ENCODE peak calls at places on chromosomes 7 and 10, in six cellular contexts. One of them, this sample, is unnamed.

GRCh38 chr7:98178762-98179490 is 32.3 kb upstream of the BHLHA15 start:
- DNase-seq in effector memory CD8-positive, alpha-beta T cell: no peak
- DNase-seq in upper lobe of left lung: no peak
- DNase-seq in GM10248: no peak
- DNase-seq in posterior cingulate gyrus: no peak
- DNase-seq in activated CD4-positive, alpha-beta T cell treated with anti-CD3 and anti-CD28 coated beads, Interleukin-2, amount 50 U/mL, for 4 hours: no peak
- DNase-seq in this sample: no peak

GRCh38 chr10:69934768-69935167 is 117.9 kb upstream of the MACROH2A2 start:
- DNase-seq in effector memory CD8-positive, alpha-beta T cell: no peak
- DNase-seq in upper lobe of left lung: no peak
- DNase-seq in GM10248: no peak
- DNase-seq in posterior cingulate gyrus: no peak
- DNase-seq in activated CD4-positive, alpha-beta T cell treated with anti-CD3 and anti-CD28 coated beads, Interleukin-2, amount 50 U/mL, for 4 hours: no peak
- DNase-seq in this sample: no peak

GRCh38 chr7:68192941-68193340 is 1196.3 kb downstream of the TYW1 start:
- DNase-seq in effector memory CD8-positive, alpha-beta T cell: no peak
- DNase-seq in upper lobe of left lung: no peak
- DNase-seq in GM10248: no peak
- DNase-seq in posterior cingulate gyrus: no peak
- DNase-seq in activated CD4-positive, alpha-beta T cell treated with anti-CD3 and anti-CD28 coated beads, Interleukin-2, amount 50 U/mL, for 4 hours: no peak
- DNase-seq in this sample: no peak

GRCh38 chr10:109205929-109206585 is 717.3 kb downstream of the XPNPEP1 start:
- DNase-seq in effector memory CD8-positive, alpha-beta T cell: no peak
- DNase-seq in upper lobe of left lung: no peak
- DNase-seq in GM10248: no peak
- DNase-seq in posterior cingulate gyrus: no peak
- DNase-seq in activated CD4-positive, alpha-beta T cell treated with anti-CD3 and anti-CD28 coated beads, Interleukin-2, amount 50 U/mL, for 4 hours: no peak
- DNase-seq in this sample: no peak

GRCh38 chr10:58701398-58702135 is 188.9 kb downstream of the BICC1 start:
- DNase-seq in effector memory CD8-positive, alpha-beta T cell: no peak
- DNase-seq in upper lobe of left lung: no peak
- DNase-seq in GM10248: no peak
- DNase-seq in posterior cingulate gyrus: no peak
- DNase-seq in activated CD4-positive, alpha-beta T cell treated with anti-CD3 and anti-CD28 coated beads, Interleukin-2, amount 50 U/mL, for 4 hours: no peak
- DNase-seq in this sample: no peak

GRCh38 chr10:127989481-127989964 is 82.6 kb downstream of the PTPRE start:
- DNase-seq in effector memory CD8-positive, alpha-beta T cell: no peak
- DNase-seq in upper lobe of left lung: no peak
- DNase-seq in GM10248: no peak
- DNase-seq in posterior cingulate gyrus: no peak
- DNase-seq in activated CD4-positive, alpha-beta T cell treated with anti-CD3 and anti-CD28 coated beads, Interleukin-2, amount 50 U/mL, for 4 hours: no peak
- DNase-seq in this sample: no peak

GRCh38 chr7:30556854-30557644 is 37.6 kb upstream of the GARS1 start:
- DNase-seq in effector memory CD8-positive, alpha-beta T cell: no peak
- DNase-seq in upper lobe of left lung: no peak
- DNase-seq in GM10248: no peak
- DNase-seq in posterior cingulate gyrus: peak; percentile 56
- DNase-seq in activated CD4-positive, alpha-beta T cell treated with anti-CD3 and anti-CD28 coated beads, Interleukin-2, amount 50 U/mL, for 4 hours: no peak
- DNase-seq in this sample: no peak

GRCh38 chr10:77087406-77087805 is 550.2 kb downstream of the KCNMA1 start:
- DNase-seq in effector memory CD8-positive, alpha-beta T cell: no peak
- DNase-seq in upper lobe of left lung: no peak
- DNase-seq in GM10248: no peak
- DNase-seq in posterior cingulate gyrus: no peak
- DNase-seq in activated CD4-positive, alpha-beta T cell treated with anti-CD3 and anti-CD28 coated beads, Interleukin-2, amount 50 U/mL, for 4 hours: no peak
- DNase-seq in this sample: no peak

GRCh38 chr7:115676707-115677106 is 353.9 kb downstream of the TFEC start:
- DNase-seq in effector memory CD8-positive, alpha-beta T cell: no peak
- DNase-seq in upper lobe of left lung: no peak
- DNase-seq in GM10248: no peak
- DNase-seq in posterior cingulate gyrus: no peak
- DNase-seq in activated CD4-positive, alpha-beta T cell treated with anti-CD3 and anti-CD28 coated beads, Interleukin-2, amount 50 U/mL, for 4 hours: no peak
- DNase-seq in this sample: no peak

GRCh38 chr7:85103962-85104361 is 82.9 kb downstream of the SEMA3D start:
- DNase-seq in effector memory CD8-positive, alpha-beta T cell: no peak
- DNase-seq in upper lobe of left lung: no peak
- DNase-seq in GM10248: no peak
- DNase-seq in posterior cingulate gyrus: no peak
- DNase-seq in activated CD4-positive, alpha-beta T cell treated with anti-CD3 and anti-CD28 coated beads, Interleukin-2, amount 50 U/mL, for 4 hours: no peak
- DNase-seq in this sample: no peak

GRCh38 chr7:6026011-6026819 is 5.0 kb upstream of the ANKRD61 start:
- DNase-seq in effector memory CD8-positive, alpha-beta T cell: peak; percentile 63
- DNase-seq in upper lobe of left lung: peak; percentile 82
- DNase-seq in GM10248: peak; percentile 70
- DNase-seq in posterior cingulate gyrus: no peak
- DNase-seq in activated CD4-positive, alpha-beta T cell treated with anti-CD3 and anti-CD28 coated beads, Interleukin-2, amount 50 U/mL, for 4 hours: peak; percentile 52
- DNase-seq in this sample: peak; percentile 66

GRCh38 chr7:129343099-129343700 is 91.0 kb upstream of the STRIP2 start:
- DNase-seq in effector memory CD8-positive, alpha-beta T cell: peak; percentile 19
- DNase-seq in upper lobe of left lung: no peak
- DNase-seq in GM10248: peak; percentile 44
- DNase-seq in posterior cingulate gyrus: no peak
- DNase-seq in activated CD4-positive, alpha-beta T cell treated with anti-CD3 and anti-CD28 coated beads, Interleukin-2, amount 50 U/mL, for 4 hours: no peak
- DNase-seq in this sample: peak; percentile 17

GRCh38 chr10:78543026-78543748 is 509.5 kb downstream of the RPS24 start:
- DNase-seq in effector memory CD8-positive, alpha-beta T cell: no peak
- DNase-seq in upper lobe of left lung: no peak
- DNase-seq in GM10248: no peak
- DNase-seq in posterior cingulate gyrus: no peak
- DNase-seq in activated CD4-positive, alpha-beta T cell treated with anti-CD3 and anti-CD28 coated beads, Interleukin-2, amount 50 U/mL, for 4 hours: no peak
- DNase-seq in this sample: no peak

GRCh38 chr10:25263931-25264330 is 89.1 kb downstream of the GPR158 start:
- DNase-seq in effector memory CD8-positive, alpha-beta T cell: no peak
- DNase-seq in upper lobe of left lung: no peak
- DNase-seq in GM10248: no peak
- DNase-seq in posterior cingulate gyrus: no peak
- DNase-seq in activated CD4-positive, alpha-beta T cell treated with anti-CD3 and anti-CD28 coated beads, Interleukin-2, amount 50 U/mL, for 4 hours: no peak
- DNase-seq in this sample: no peak

GRCh38 chr10:113646337-113647201 is 17.3 kb downstream of the NRAP start:
- DNase-seq in effector memory CD8-positive, alpha-beta T cell: no peak
- DNase-seq in upper lobe of left lung: no peak
- DNase-seq in GM10248: no peak
- DNase-seq in posterior cingulate gyrus: peak; percentile 17
- DNase-seq in activated CD4-positive, alpha-beta T cell treated with anti-CD3 and anti-CD28 coated beads, Interleukin-2, amount 50 U/mL, for 4 hours: no peak
- DNase-seq in this sample: no peak

GRCh38 chr7:22193361-22194016 is 163.5 kb downstream of the RAPGEF5 start:
- DNase-seq in effector memory CD8-positive, alpha-beta T cell: no peak
- DNase-seq in upper lobe of left lung: no peak
- DNase-seq in GM10248: no peak
- DNase-seq in posterior cingulate gyrus: peak; percentile 64
- DNase-seq in activated CD4-positive, alpha-beta T cell treated with anti-CD3 and anti-CD28 coated beads, Interleukin-2, amount 50 U/mL, for 4 hours: no peak
- DNase-seq in this sample: no peak

GRCh38 chr10:60387531-60387930 is 2.1 kb downstream of the ANK3 start:
- DNase-seq in effector memory CD8-positive, alpha-beta T cell: no peak
- DNase-seq in upper lobe of left lung: no peak
- DNase-seq in GM10248: no peak
- DNase-seq in posterior cingulate gyrus: no peak
- DNase-seq in activated CD4-positive, alpha-beta T cell treated with anti-CD3 and anti-CD28 coated beads, Interleukin-2, amount 50 U/mL, for 4 hours: no peak
- DNase-seq in this sample: no peak

GRCh38 chr7:116315293-116315692 is 105.0 kb downstream of the TES start:
- DNase-seq in effector memory CD8-positive, alpha-beta T cell: no peak
- DNase-seq in upper lobe of left lung: no peak
- DNase-seq in GM10248: no peak
- DNase-seq in posterior cingulate gyrus: no peak
- DNase-seq in activated CD4-positive, alpha-beta T cell treated with anti-CD3 and anti-CD28 coated beads, Interleukin-2, amount 50 U/mL, for 4 hours: no peak
- DNase-seq in this sample: no peak

GRCh38 chr10:8043569-8044306 is 10.8 kb upstream of the GATA3 start:
- DNase-seq in effector memory CD8-positive, alpha-beta T cell: no peak
- DNase-seq in upper lobe of left lung: no peak
- DNase-seq in GM10248: no peak
- DNase-seq in posterior cingulate gyrus: no peak
- DNase-seq in activated CD4-positive, alpha-beta T cell treated with anti-CD3 and anti-CD28 coated beads, Interleukin-2, amount 50 U/mL, for 4 hours: no peak
- DNase-seq in this sample: no peak

GRCh38 chr7:15938153-15938552 is 251.7 kb upstream of the MEOX2 start:
- DNase-seq in effector memory CD8-positive, alpha-beta T cell: no peak
- DNase-seq in upper lobe of left lung: no peak
- DNase-seq in GM10248: no peak
- DNase-seq in posterior cingulate gyrus: no peak
- DNase-seq in activated CD4-positive, alpha-beta T cell treated with anti-CD3 and anti-CD28 coated beads, Interleukin-2, amount 50 U/mL, for 4 hours: no peak
- DNase-seq in this sample: peak; percentile 9

GRCh38 chr7:149869291-149869650 is 4.5 kb upstream of the ATP6V0E2 start:
- DNase-seq in effector memory CD8-positive, alpha-beta T cell: no peak
- DNase-seq in upper lobe of left lung: no peak
- DNase-seq in GM10248: no peak
- DNase-seq in posterior cingulate gyrus: no peak
- DNase-seq in activated CD4-positive, alpha-beta T cell treated with anti-CD3 and anti-CD28 coated beads, Interleukin-2, amount 50 U/mL, for 4 hours: no peak
- DNase-seq in this sample: no peak

GRCh38 chr10:98339790-98340189 is 71.8 kb upstream of the LOXL4 start:
- DNase-seq in effector memory CD8-positive, alpha-beta T cell: peak; percentile 27
- DNase-seq in upper lobe of left lung: no peak
- DNase-seq in GM10248: no peak
- DNase-seq in posterior cingulate gyrus: no peak
- DNase-seq in activated CD4-positive, alpha-beta T cell treated with anti-CD3 and anti-CD28 coated beads, Interleukin-2, amount 50 U/mL, for 4 hours: no peak
- DNase-seq in this sample: peak; percentile 10

GRCh38 chr7:118305686-118306085 is 81.2 kb downstream of the ANKRD7 start:
- DNase-seq in effector memory CD8-positive, alpha-beta T cell: no peak
- DNase-seq in upper lobe of left lung: no peak
- DNase-seq in GM10248: no peak
- DNase-seq in posterior cingulate gyrus: no peak
- DNase-seq in activated CD4-positive, alpha-beta T cell treated with anti-CD3 and anti-CD28 coated beads, Interleukin-2, amount 50 U/mL, for 4 hours: no peak
- DNase-seq in this sample: no peak

GRCh38 chr7:19117081-19117869 is at the start of gene TWIST1:
- DNase-seq in effector memory CD8-positive, alpha-beta T cell: no peak
- DNase-seq in upper lobe of left lung: no peak
- DNase-seq in GM10248: peak; percentile 43
- DNase-seq in posterior cingulate gyrus: no peak
- DNase-seq in activated CD4-positive, alpha-beta T cell treated with anti-CD3 and anti-CD28 coated beads, Interleukin-2, amount 50 U/mL, for 4 hours: no peak
- DNase-seq in this sample: no peak

GRCh38 chr10:56139405-56139804 is 221.7 kb downstream of the ZWINT start:
- DNase-seq in effector memory CD8-positive, alpha-beta T cell: no peak
- DNase-seq in upper lobe of left lung: no peak
- DNase-seq in GM10248: no peak
- DNase-seq in posterior cingulate gyrus: no peak
- DNase-seq in activated CD4-positive, alpha-beta T cell treated with anti-CD3 and anti-CD28 coated beads, Interleukin-2, amount 50 U/mL, for 4 hours: no peak
- DNase-seq in this sample: no peak

GRCh38 chr10:77269163-77269562 is 368.4 kb downstream of the KCNMA1 start:
- DNase-seq in effector memory CD8-positive, alpha-beta T cell: no peak
- DNase-seq in upper lobe of left lung: no peak
- DNase-seq in GM10248: no peak
- DNase-seq in posterior cingulate gyrus: no peak
- DNase-seq in activated CD4-positive, alpha-beta T cell treated with anti-CD3 and anti-CD28 coated beads, Interleukin-2, amount 50 U/mL, for 4 hours: no peak
- DNase-seq in this sample: no peak

GRCh38 chr7:375491-375821 is 85.5 kb downstream of the FOXL3 start:
- DNase-seq in effector memory CD8-positive, alpha-beta T cell: no peak
- DNase-seq in upper lobe of left lung: peak; percentile 9
- DNase-seq in GM10248: no peak
- DNase-seq in posterior cingulate gyrus: peak; percentile 3
- DNase-seq in activated CD4-positive, alpha-beta T cell treated with anti-CD3 and anti-CD28 coated beads, Interleukin-2, amount 50 U/mL, for 4 hours: no peak
- DNase-seq in this sample: peak; percentile 27

GRCh38 chr10:25627606-25628005 is 306.4 kb upstream of the MYO3A start:
- DNase-seq in effector memory CD8-positive, alpha-beta T cell: no peak
- DNase-seq in upper lobe of left lung: no peak
- DNase-seq in GM10248: no peak
- DNase-seq in posterior cingulate gyrus: no peak
- DNase-seq in activated CD4-positive, alpha-beta T cell treated with anti-CD3 and anti-CD28 coated beads, Interleukin-2, amount 50 U/mL, for 4 hours: no peak
- DNase-seq in this sample: no peak

GRCh38 chr7:140229591-140230516 is 53.1 kb upstream of the KDM7A start:
- DNase-seq in effector memory CD8-positive, alpha-beta T cell: peak; percentile 60
- DNase-seq in upper lobe of left lung: peak; percentile 51
- DNase-seq in GM10248: peak; percentile 50
- DNase-seq in posterior cingulate gyrus: no peak
- DNase-seq in activated CD4-positive, alpha-beta T cell treated with anti-CD3 and anti-CD28 coated beads, Interleukin-2, amount 50 U/mL, for 4 hours: peak; percentile 52
- DNase-seq in this sample: peak; percentile 86

GRCh38 chr10:35640474-35640873 is 1.6 kb downstream of the FZD8 start:
- DNase-seq in effector memory CD8-positive, alpha-beta T cell: no peak
- DNase-seq in upper lobe of left lung: peak; percentile 76
- DNase-seq in GM10248: peak; percentile 68
- DNase-seq in posterior cingulate gyrus: peak; percentile 46
- DNase-seq in activated CD4-positive, alpha-beta T cell treated with anti-CD3 and anti-CD28 coated beads, Interleukin-2, amount 50 U/mL, for 4 hours: no peak
- DNase-seq in this sample: peak; percentile 34

GRCh38 chr7:98957766-98958165 is 79.4 kb downstream of the TRRAP start:
- DNase-seq in effector memory CD8-positive, alpha-beta T cell: no peak
- DNase-seq in upper lobe of left lung: no peak
- DNase-seq in GM10248: no peak
- DNase-seq in posterior cingulate gyrus: no peak
- DNase-seq in activated CD4-positive, alpha-beta T cell treated with anti-CD3 and anti-CD28 coated beads, Interleukin-2, amount 50 U/mL, for 4 hours: no peak
- DNase-seq in this sample: no peak

GRCh38 chr10:113709221-113709838 is 29.6 kb downstream of the CASP7 start:
- DNase-seq in effector memory CD8-positive, alpha-beta T cell: no peak
- DNase-seq in upper lobe of left lung: no peak
- DNase-seq in GM10248: no peak
- DNase-seq in posterior cingulate gyrus: no peak
- DNase-seq in activated CD4-positive, alpha-beta T cell treated with anti-CD3 and anti-CD28 coated beads, Interleukin-2, amount 50 U/mL, for 4 hours: no peak
- DNase-seq in this sample: no peak

GRCh38 chr10:89001024-89001423 is 10.4 kb downstream of the FAS start:
- DNase-seq in effector memory CD8-positive, alpha-beta T cell: no peak
- DNase-seq in upper lobe of left lung: no peak
- DNase-seq in GM10248: peak; percentile 16
- DNase-seq in posterior cingulate gyrus: no peak
- DNase-seq in activated CD4-positive, alpha-beta T cell treated with anti-CD3 and anti-CD28 coated beads, Interleukin-2, amount 50 U/mL, for 4 hours: no peak
- DNase-seq in this sample: peak; percentile 50

GRCh38 chr10:32207544-32207943 is 139.4 kb downstream of the EPC1 start:
- DNase-seq in effector memory CD8-positive, alpha-beta T cell: peak; percentile 21
- DNase-seq in upper lobe of left lung: peak; percentile 60
- DNase-seq in GM10248: peak; percentile 68
- DNase-seq in posterior cingulate gyrus: no peak
- DNase-seq in activated CD4-positive, alpha-beta T cell treated with anti-CD3 and anti-CD28 coated beads, Interleukin-2, amount 50 U/mL, for 4 hours: peak; percentile 49
- DNase-seq in this sample: peak; percentile 45

GRCh38 chr10:102504179-102504975 is 605 bp downstream of the SUFU start:
- DNase-seq in effector memory CD8-positive, alpha-beta T cell: no peak
- DNase-seq in upper lobe of left lung: no peak
- DNase-seq in GM10248: no peak
- DNase-seq in posterior cingulate gyrus: no peak
- DNase-seq in activated CD4-positive, alpha-beta T cell treated with anti-CD3 and anti-CD28 coated beads, Interleukin-2, amount 50 U/mL, for 4 hours: peak; percentile 22
- DNase-seq in this sample: peak; percentile 44

GRCh38 chr10:129694633-129695356 is 227.8 kb downstream of the MGMT start:
- DNase-seq in effector memory CD8-positive, alpha-beta T cell: no peak
- DNase-seq in upper lobe of left lung: no peak
- DNase-seq in GM10248: no peak
- DNase-seq in posterior cingulate gyrus: no peak
- DNase-seq in activated CD4-positive, alpha-beta T cell treated with anti-CD3 and anti-CD28 coated beads, Interleukin-2, amount 50 U/mL, for 4 hours: no peak
- DNase-seq in this sample: no peak

GRCh38 chr10:132518572-132519381 is 18.8 kb upstream of the INPP5A start:
- DNase-seq in effector memory CD8-positive, alpha-beta T cell: no peak
- DNase-seq in upper lobe of left lung: peak; percentile 87
- DNase-seq in GM10248: no peak
- DNase-seq in posterior cingulate gyrus: peak; percentile 4
- DNase-seq in activated CD4-positive, alpha-beta T cell treated with anti-CD3 and anti-CD28 coated beads, Interleukin-2, amount 50 U/mL, for 4 hours: no peak
- DNase-seq in this sample: no peak

GRCh38 chr7:64793106-64793755 is 997 bp upstream of the ZNF138 start:
- DNase-seq in effector memory CD8-positive, alpha-beta T cell: no peak
- DNase-seq in upper lobe of left lung: no peak
- DNase-seq in GM10248: no peak
- DNase-seq in posterior cingulate gyrus: no peak
- DNase-seq in activated CD4-positive, alpha-beta T cell treated with anti-CD3 and anti-CD28 coated beads, Interleukin-2, amount 50 U/mL, for 4 hours: no peak
- DNase-seq in this sample: no peak

This sample was measured in CD4-positive, alpha-beta memory T cell.